ENCODE peak calls at places on chromosome 2, in eight cellular contexts. I is hypothalamus; V is naive B cell; B is stimulated activated naive CD8-positive, alpha-beta T cell treated with anti-CD3 and anti-CD28 coated beads, Interleukin-15, amount 100 ng/mL, for 72 hours; J is LoVo; P is activated gamma-delta T cell; N is glutamatergic neuron; S is COR-L47. R is an unnamed sample.

GRCh38 chr2:72291059-72291458 is 143.4 kb upstream of the CYP26B1 start:
- DNase-seq in I (no peak), V (no peak), B (no peak), J (no peak), P (no peak), N (no peak), S (no peak), R (no peak)

GRCh38 chr2:120394764-120395163 is 48.8 kb downstream of the INHBB start:
- DNase-seq in I (no peak), V (no peak), B (no peak), J (no peak), P (no peak), N (no peak), S (no peak), R (no peak)

GRCh38 chr2:226971029-226971584 is 135.3 kb downstream of the RHBDD1 start:
- DNase-seq in I (no peak), V (peak), B (no peak), J (no peak), P (no peak), N (no peak), S (no peak), R (no peak)

GRCh38 chr2:240856151-240856980 is 12.3 kb upstream of the AGXT start:
- DNase-seq in I (no peak), V (no peak), B (no peak), J (no peak), P (no peak), N (no peak), S (no peak), R (peak)

GRCh38 chr2:122960727-122961641 is 1064.1 kb upstream of the CNTNAP5 start:
- DNase-seq in I (no peak), V (no peak), B (no peak), J (peak), P (no peak), N (no peak), S (peak), R (no peak)

GRCh38 chr2:232526296-232527055 is 516 bp downstream of the CHRND start:
- DNase-seq in I (no peak), V (no peak), B (no peak), J (no peak), P (no peak), N (peak), S (no peak), R (no peak)

GRCh38 chr2:190879474-190880373 is 897 bp upstream of the GLS start:
- DNase-seq in I (no peak), V (no peak), B (no peak), J (no peak), P (peak), N (no peak), S (no peak), R (no peak)

GRCh38 chr2:29920130-29920577 is 1.2 kb downstream of the ALK start:
- DNase-seq in I (peak), V (peak), B (peak), J (no peak), P (no peak), N (peak), S (no peak), R (no peak)

GRCh38 chr2:23926289-23926749 is 604 bp downstream of the ATAD2B start:
- DNase-seq in I (peak), V (no peak), B (no peak), J (no peak), P (peak), N (peak), S (no peak), R (peak)